ENCODE peak calls at places on chromosomes 11 and 22, in five cellular contexts. Z is astrocyte of the spinal cord; M is body of pancreas; K is GM20000; B is CD4-positive, alpha-beta T cell. Y is an unnamed sample.

GRCh38 chr11:68371176-68372041 is 59.0 kb downstream of the LRP5 start:
- DNase-seq in Z (no peak), M (no peak), K (no peak), B (no peak), Y (no peak)

GRCh38 chr11:4111834-4112233 is 17.2 kb downstream of the RRM1 start:
- DNase-seq in Z (no peak), M (no peak), K (no peak), B (no peak), Y (no peak)

GRCh38 chr22:32576553-32577255 is 102.1 kb downstream of the FBXO7 start:
- DNase-seq in Z (no peak), M (no peak), K (no peak), B (no peak), Y (no peak)

GRCh38 chr22:39097098-39098020 is at the start of gene APOBEC3H:
- DNase-seq in Z (no peak), M (peak), K (peak), B (no peak), Y (no peak)

GRCh38 chr11:83827940-83828554 is 541.9 kb upstream of the CCDC90B start:
- DNase-seq in Z (peak), M (no peak), K (peak), B (no peak), Y (peak)

GRCh38 chr11:107453594-107454286 is 3.9 kb downstream of the CWF19L2 start:
- DNase-seq in Z (no peak), M (no peak), K (no peak), B (no peak), Y (no peak)

GRCh38 chr11:93694586-93694985 is 33.1 kb downstream of the CEP295 start:
- DNase-seq in Z (no peak), M (no peak), K (no peak), B (no peak), Y (no peak)

GRCh38 chr11:6618117-6619020 is 853 bp downstream of the TPP1 start:
- DNase-seq in Z (peak), M (no peak), K (no peak), B (peak), Y (no peak)

GRCh38 chr22:44272330-44272729 is 40.4 kb downstream of the SHISAL1 start:
- DNase-seq in Z (no peak), M (no peak), K (no peak), B (no peak), Y (no peak)

GRCh38 chr11:83156996-83157754 is at the start of gene PCF11:
- DNase-seq in Z (no peak), M (peak), K (peak), B (no peak), Y (no peak)

GRCh38 chr11:65291613-65292012 is 23.1 kb upstream of the CDC42EP2 start:
- DNase-seq in Z (peak), M (no peak), K (no peak), B (no peak), Y (no peak)

GRCh38 chr22:48477031-48477721 is 1350.5 kb downstream of the BRD1 start:
- DNase-seq in Z (no peak), M (peak), K (no peak), B (no peak), Y (no peak)

GRCh38 chr11:119710417-119710816 is 18.6 kb downstream of the NECTIN1 start:
- DNase-seq in Z (no peak), M (no peak), K (no peak), B (no peak), Y (no peak)

GRCh38 chr22:21990449-21991308 is 8.1 kb upstream of the TOP3B start:
- DNase-seq in Z (no peak), M (no peak), K (no peak), B (no peak), Y (no peak)

GRCh38 chr11:72278911-72279310 is 34.9 kb upstream of the PHOX2A start:
- DNase-seq in Z (peak), M (no peak), K (no peak), B (no peak), Y (no peak)

GRCh38 chr11:75518204-75518549 is 7.6 kb downstream of the GDPD5 start:
- DNase-seq in Z (no peak), M (no peak), K (no peak), B (no peak), Y (no peak)

GRCh38 chr11:107232451-107232850 is 214.2 kb upstream of the GUCY1A2 start:
- DNase-seq in Z (no peak), M (no peak), K (no peak), B (no peak), Y (no peak)

GRCh38 chr22:23110922-23111527 is 30.8 kb downstream of the RSPH14 start:
- DNase-seq in Z (no peak), M (no peak), K (no peak), B (no peak), Y (no peak)

GRCh38 chr11:126917531-126918204 is 82.9 kb downstream of the KIRREL3 start:
- DNase-seq in Z (peak), M (no peak), K (no peak), B (no peak), Y (no peak)

GRCh38 chr11:76248210-76248609 is 41.9 kb upstream of the WNT11 start:
- DNase-seq in Z (no peak), M (no peak), K (no peak), B (no peak), Y (no peak)

GRCh38 chr11:60947666-60948065 is 4.3 kb downstream of the SLC15A3 start:
- DNase-seq in Z (no peak), M (no peak), K (no peak), B (no peak), Y (no peak)

GRCh38 chr11:8813658-8814057 is 97.3 kb upstream of the AKIP1 start:
- DNase-seq in Z (peak), M (peak), K (peak), B (no peak), Y (peak)

GRCh38 chr11:93513763-93514162 is 29.4 kb downstream of the SMCO4 start:
- DNase-seq in Z (no peak), M (no peak), K (no peak), B (no peak), Y (no peak)

GRCh38 chr11:83192846-83193245 is 666 bp upstream of the ANKRD42 start:
- DNase-seq in Z (no peak), M (no peak), K (no peak), B (no peak), Y (no peak)

GRCh38 chr11:20013346-20014066 is 146.8 kb downstream of the DBX1 start:
- DNase-seq in Z (peak), M (peak), K (no peak), B (no peak), Y (no peak)

GRCh38 chr11:90134420-90135003 is at the start of gene NAALAD2:
- DNase-seq in Z (peak), M (peak), K (peak), B (no peak), Y (no peak)

GRCh38 chr11:5938603-5938965 is 3.5 kb upstream of the OR56A3 start:
- DNase-seq in Z (no peak), M (no peak), K (no peak), B (no peak), Y (no peak)

GRCh38 chr11:102733232-102733875 is 8.6 kb upstream of the MMP8 start:
- DNase-seq in Z (peak), M (peak), K (peak), B (no peak), Y (no peak)

GRCh38 chr11:4626207-4627105 is 10.8 kb upstream of the OR51D1 start:
- DNase-seq in Z (peak), M (peak), K (peak), B (no peak), Y (no peak)

GRCh38 chr22:50691521-50691920 is 18.9 kb downstream of the SHANK3 start:
- DNase-seq in Z (peak), M (no peak), K (no peak), B (no peak), Y (no peak)

GRCh38 chr22:23233746-23234408 is 53.6 kb downstream of the BCR start:
- DNase-seq in Z (peak), M (no peak), K (no peak), B (no peak), Y (no peak)

DNA sequence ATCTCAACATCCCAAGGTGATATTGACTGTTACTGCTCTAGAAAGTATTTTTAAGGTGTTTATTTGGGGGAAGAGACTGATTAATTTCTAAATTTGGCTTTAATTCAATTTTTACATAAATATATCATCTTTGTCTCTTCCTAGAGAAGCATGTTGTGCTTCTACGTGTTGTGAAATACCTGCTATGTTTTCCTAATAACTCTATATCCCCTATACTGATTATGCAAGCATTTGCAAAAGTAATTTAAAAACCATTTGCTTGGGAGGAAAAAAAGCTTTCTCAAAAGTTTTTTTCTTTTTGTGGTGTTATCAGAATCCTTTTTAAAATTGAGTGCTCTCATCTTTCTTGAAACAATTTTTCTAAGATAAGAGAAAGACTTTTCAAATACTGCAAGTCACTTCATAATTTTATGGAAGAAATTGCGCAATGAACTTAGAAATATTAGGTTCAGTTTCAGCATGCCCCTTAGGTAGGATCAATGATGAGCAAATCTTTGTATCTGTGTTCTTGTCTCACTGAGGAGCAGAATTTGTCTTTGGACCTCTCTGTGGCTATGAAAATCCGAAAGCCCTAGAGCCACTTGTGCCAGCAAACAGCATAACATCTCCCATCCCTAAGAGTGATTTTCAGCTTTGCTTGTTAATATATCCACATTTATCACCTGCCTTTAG is 7.4 kb upstream of the BLID start:
- DNase-seq in Z (no peak), M (no peak), K (no peak), B (no peak), Y (no peak)
- TF ChIP-seq CTCF in Z (no peak), M (no peak), K (no peak), B (no peak), Y (no peak)

GRCh38 chr11:133911169-133911568 is 45.6 kb downstream of the IGSF9B start:
- DNase-seq in Z (no peak), M (no peak), K (no peak), B (no peak), Y (no peak)
- TF ChIP-seq CTCF in Z (no peak), M (no peak), K (no peak), B (no peak), Y (no peak)

GRCh38 chr11:15275141-15275540 is 160.4 kb downstream of the INSC start:
- DNase-seq in Z (no peak), M (no peak), K (no peak), B (no peak), Y (no peak)

GRCh38 chr11:15280393-15280792 is 165.7 kb downstream of the INSC start:
- DNase-seq in Z (no peak), M (no peak), K (no peak), B (no peak), Y (no peak)

GRCh38 chr11:15278129-15278528 is 163.4 kb downstream of the INSC start:
- DNase-seq in Z (peak), M (no peak), K (no peak), B (no peak), Y (no peak)

GRCh38 chr11:15276616-15277015 is 161.9 kb downstream of the INSC start:
- DNase-seq in Z (peak), M (no peak), K (peak), B (no peak), Y (no peak)
- TF ChIP-seq CTCF in Z (peak), M (peak), K (no peak), B (no peak), Y (peak)

GRCh38 chr11:26285593-26285992 is 46.3 kb upstream of the ANO3 start:
- DNase-seq in Z (no peak), M (no peak), K (no peak), B (no peak), Y (no peak)

GRCh38 chr11:26287067-26287518 is 44.8 kb upstream of the ANO3 start:
- DNase-seq in Z (no peak), M (no peak), K (no peak), B (no peak), Y (no peak)

GRCh38 chr11:26283852-26284421 is 48.0 kb upstream of the ANO3 start:
- DNase-seq in Z (no peak), M (no peak), K (no peak), B (no peak), Y (no peak)

GRCh38 chr11:26286472-26287066 is 45.4 kb upstream of the ANO3 start:
- DNase-seq in Z (peak), M (no peak), K (no peak), B (no peak), Y (no peak)
- TF ChIP-seq CTCF in Z (peak), M (no peak), K (peak), B (no peak), Y (peak)